ENCODE peak calls at places on chromosome X, in eight cellular contexts. One of them, this sample, is unnamed.

GRCh38 chrX:56763556-56764152 is 34.6 kb downstream of the NBDY start:
- DNase-seq in GM12892: no peak
- DNase-seq in neural progenitor cell: peak; percentile 67
- DNase-seq in GM06990: peak; percentile 72
- DNase-seq in fibroblast of gingiva: no peak
- DNase-seq in OCI-LY7: no peak
- DNase-seq in RKO: peak; percentile 79
- DNase-seq in cardiac fibroblast: no peak
- DNase-seq in this sample: no peak

GRCh38 chrX:38484607-38485498 is 76.5 kb upstream of the TSPAN7 start:
- DNase-seq in cardiac fibroblast: no peak
- DNase-seq in neural progenitor cell: no peak
- DNase-seq in RKO: no peak
- DNase-seq in GM06990: no peak
- DNase-seq in OCI-LY7: no peak
- DNase-seq in fibroblast of gingiva: no peak
- DNase-seq in GM12892: no peak
- DNase-seq in this sample: no peak

GRCh38 chrX:113741744-113742143 is 842.1 kb upstream of the HTR2C start:
- DNase-seq in cardiac fibroblast: peak; percentile 68
- DNase-seq in neural progenitor cell: peak; percentile 55
- DNase-seq in GM06990: no peak
- DNase-seq in fibroblast of gingiva: peak; percentile 60
- DNase-seq in GM12892: no peak
- DNase-seq in RKO: peak; percentile 6
- DNase-seq in OCI-LY7: peak; percentile 25
- DNase-seq in this sample: no peak

GRCh38 chrX:131752493-131753198 is 208.8 kb downstream of the OR13H1 start:
- DNase-seq in fibroblast of gingiva: no peak
- DNase-seq in neural progenitor cell: no peak
- DNase-seq in OCI-LY7: no peak
- DNase-seq in GM06990: peak; percentile 64
- DNase-seq in cardiac fibroblast: no peak
- DNase-seq in GM12892: no peak
- DNase-seq in RKO: no peak
- DNase-seq in this sample: no peak

GRCh38 chrX:55201930-55202579 is 18.1 kb upstream of the PAGE5 start:
- DNase-seq in RKO: no peak
- DNase-seq in fibroblast of gingiva: peak; percentile 56
- DNase-seq in neural progenitor cell: no peak
- DNase-seq in OCI-LY7: no peak
- DNase-seq in GM06990: no peak
- DNase-seq in GM12892: no peak
- DNase-seq in cardiac fibroblast: peak; percentile 6
- DNase-seq in this sample: no peak

GRCh38 chrX:153645151-153645550 is 1.9 kb upstream of the DUSP9 start:
- DNase-seq in RKO: no peak
- DNase-seq in GM06990: no peak
- DNase-seq in fibroblast of gingiva: no peak
- DNase-seq in neural progenitor cell: no peak
- DNase-seq in cardiac fibroblast: no peak
- DNase-seq in GM12892: no peak
- DNase-seq in OCI-LY7: no peak
- DNase-seq in this sample: no peak

GRCh38 chrX:48971325-48972213 is at the start of gene KCND1:
- DNase-seq in neural progenitor cell: peak; percentile 59
- DNase-seq in GM12892: no peak
- DNase-seq in RKO: no peak
- DNase-seq in fibroblast of gingiva: peak; percentile 13
- DNase-seq in OCI-LY7: no peak
- DNase-seq in cardiac fibroblast: peak; percentile 79
- DNase-seq in GM06990: no peak
- DNase-seq in this sample: no peak

GRCh38 chrX:48996969-48997368 is 5.1 kb downstream of the GRIPAP1 start:
- DNase-seq in GM06990: no peak
- DNase-seq in OCI-LY7: no peak
- DNase-seq in neural progenitor cell: peak; percentile 51
- DNase-seq in RKO: no peak
- DNase-seq in fibroblast of gingiva: no peak
- DNase-seq in GM12892: no peak
- DNase-seq in cardiac fibroblast: no peak
- DNase-seq in this sample: no peak

GRCh38 chrX:55039471-55039870 is 8.7 kb upstream of the ALAS2 start:
- DNase-seq in neural progenitor cell: no peak
- DNase-seq in OCI-LY7: no peak
- DNase-seq in fibroblast of gingiva: peak; percentile 34
- DNase-seq in GM12892: no peak
- DNase-seq in GM06990: no peak
- DNase-seq in RKO: no peak
- DNase-seq in cardiac fibroblast: no peak
- DNase-seq in this sample: no peak

GRCh38 chrX:46327229-46328081 is 217.8 kb downstream of the ZNF674 start:
- DNase-seq in OCI-LY7: no peak
- DNase-seq in RKO: no peak
- DNase-seq in fibroblast of gingiva: peak; percentile 57
- DNase-seq in neural progenitor cell: peak; percentile 87
- DNase-seq in cardiac fibroblast: peak; percentile 69
- DNase-seq in GM06990: no peak
- DNase-seq in GM12892: no peak
- DNase-seq in this sample: no peak

GRCh38 chrX:45508459-45508858 is 307.8 kb upstream of the DIPK2B start:
- DNase-seq in neural progenitor cell: no peak
- DNase-seq in OCI-LY7: no peak
- DNase-seq in fibroblast of gingiva: peak; percentile 5
- DNase-seq in GM06990: no peak
- DNase-seq in RKO: peak; percentile 58
- DNase-seq in cardiac fibroblast: peak; percentile 37
- DNase-seq in GM12892: no peak
- DNase-seq in this sample: no peak

GRCh38 chrX:7996414-7996813 is 69.2 kb upstream of the PNPLA4 start:
- DNase-seq in RKO: peak; percentile 61
- DNase-seq in GM06990: no peak
- DNase-seq in fibroblast of gingiva: peak; percentile 1
- DNase-seq in OCI-LY7: peak; percentile 34
- DNase-seq in cardiac fibroblast: peak; percentile 51
- DNase-seq in neural progenitor cell: peak; percentile 46
- DNase-seq in GM12892: no peak
- DNase-seq in this sample: no peak

GRCh38 chrX:2497961-2498780 is 2.6 kb downstream of the DHRSX start:
- DNase-seq in GM12892: no peak
- DNase-seq in cardiac fibroblast: peak; percentile 42
- DNase-seq in GM06990: no peak
- DNase-seq in RKO: no peak
- DNase-seq in neural progenitor cell: no peak
- DNase-seq in OCI-LY7: no peak
- DNase-seq in fibroblast of gingiva: peak; percentile 62
- DNase-seq in this sample: no peak

GRCh38 chrX:102651968-102652744 is 873 bp downstream of the GPRASP1 start:
- DNase-seq in neural progenitor cell: peak; percentile 41
- DNase-seq in GM12892: no peak
- DNase-seq in RKO: no peak
- DNase-seq in GM06990: no peak
- DNase-seq in cardiac fibroblast: peak; percentile 60
- DNase-seq in OCI-LY7: no peak
- DNase-seq in fibroblast of gingiva: peak; percentile 39
- DNase-seq in this sample: no peak

GRCh38 chrX:64352084-64352483 is 43.2 kb downstream of the MTMR8 start:
- DNase-seq in neural progenitor cell: no peak
- DNase-seq in GM06990: no peak
- DNase-seq in RKO: no peak
- DNase-seq in GM12892: no peak
- DNase-seq in cardiac fibroblast: no peak
- DNase-seq in fibroblast of gingiva: no peak
- DNase-seq in OCI-LY7: no peak
- DNase-seq in this sample: no peak

GRCh38 chrX:19990225-19990518 is 689 bp downstream of the BCLAF3 start:
- DNase-seq in OCI-LY7: no peak
- DNase-seq in GM12892: no peak
- DNase-seq in fibroblast of gingiva: no peak
- DNase-seq in cardiac fibroblast: no peak
- DNase-seq in GM06990: no peak
- DNase-seq in RKO: peak; percentile 26
- DNase-seq in neural progenitor cell: no peak
- DNase-seq in this sample: no peak

GRCh38 chrX:44343412-44343942 is at the start of gene EFHC2:
- DNase-seq in neural progenitor cell: peak; percentile 46
- DNase-seq in cardiac fibroblast: peak; percentile 34
- DNase-seq in RKO: no peak
- DNase-seq in GM12892: no peak
- DNase-seq in fibroblast of gingiva: peak; percentile 30
- DNase-seq in OCI-LY7: no peak
- DNase-seq in GM06990: peak; percentile 1
- DNase-seq in this sample: no peak

GRCh38 chrX:69285881-69286545 is 120.8 kb upstream of the PJA1 start:
- DNase-seq in GM12892: peak; percentile 79
- DNase-seq in GM06990: peak; percentile 27
- DNase-seq in OCI-LY7: peak; percentile 49
- DNase-seq in cardiac fibroblast: peak; percentile 56
- DNase-seq in RKO: peak; percentile 19
- DNase-seq in fibroblast of gingiva: peak; percentile 2
- DNase-seq in neural progenitor cell: peak; percentile 82
- DNase-seq in this sample: peak; percentile 46

GRCh38 chrX:133640161-133641015 is 225.1 kb upstream of the GPC4 start:
- DNase-seq in cardiac fibroblast: no peak
- DNase-seq in GM12892: no peak
- DNase-seq in RKO: no peak
- DNase-seq in OCI-LY7: no peak
- DNase-seq in neural progenitor cell: peak; percentile 22
- DNase-seq in fibroblast of gingiva: no peak
- DNase-seq in GM06990: no peak
- DNase-seq in this sample: no peak

GRCh38 chrX:7083468-7084396 is 63.8 kb upstream of the STS start:
- DNase-seq in GM12892: peak; percentile 23
- DNase-seq in neural progenitor cell: no peak
- DNase-seq in cardiac fibroblast: peak; percentile 74
- DNase-seq in OCI-LY7: peak; percentile 90
- DNase-seq in fibroblast of gingiva: peak; percentile 71
- DNase-seq in GM06990: peak; percentile 80
- DNase-seq in RKO: peak; percentile 75
- DNase-seq in this sample: no peak

GRCh38 chrX:1679238-1679637 is 64.4 kb downstream of the ASMT start:
- DNase-seq in RKO: no peak
- DNase-seq in cardiac fibroblast: no peak
- DNase-seq in GM12892: no peak
- DNase-seq in fibroblast of gingiva: no peak
- DNase-seq in OCI-LY7: no peak
- DNase-seq in neural progenitor cell: no peak
- DNase-seq in GM06990: no peak
- DNase-seq in this sample: no peak

GRCh38 chrX:149504226-149504914 is 736 bp downstream of the IDS start:
- DNase-seq in fibroblast of gingiva: no peak
- DNase-seq in GM12892: peak; percentile 36
- DNase-seq in GM06990: peak; percentile 62
- DNase-seq in cardiac fibroblast: no peak
- DNase-seq in neural progenitor cell: peak; percentile 27
- DNase-seq in OCI-LY7: peak; percentile 85
- DNase-seq in RKO: peak; percentile 32
- DNase-seq in this sample: no peak

GRCh38 chrX:1537031-1537715 is at the start of gene P2RY8:
- DNase-seq in fibroblast of gingiva: no peak
- DNase-seq in cardiac fibroblast: peak; percentile 28
- DNase-seq in GM06990: peak; percentile 85
- DNase-seq in GM12892: peak; percentile 51
- DNase-seq in OCI-LY7: peak; percentile 91
- DNase-seq in RKO: peak; percentile 54
- DNase-seq in neural progenitor cell: no peak
- DNase-seq in this sample: no peak

GRCh38 chrX:42597481-42597880 is 180.5 kb downstream of the PPP1R2C start:
- DNase-seq in OCI-LY7: no peak
- DNase-seq in fibroblast of gingiva: no peak
- DNase-seq in GM06990: no peak
- DNase-seq in GM12892: no peak
- DNase-seq in RKO: no peak
- DNase-seq in cardiac fibroblast: no peak
- DNase-seq in neural progenitor cell: peak; percentile 68
- DNase-seq in this sample: no peak

GRCh38 chrX:149462849-149463248 is 42.3 kb downstream of the IDS start:
- DNase-seq in GM06990: no peak
- DNase-seq in cardiac fibroblast: peak; percentile 67
- DNase-seq in RKO: no peak
- DNase-seq in GM12892: no peak
- DNase-seq in neural progenitor cell: no peak
- DNase-seq in fibroblast of gingiva: peak; percentile 68
- DNase-seq in OCI-LY7: no peak
- DNase-seq in this sample: no peak

GRCh38 chrX:69123481-69123880 is 41.8 kb downstream of the PJA1 start:
- DNase-seq in GM06990: no peak
- DNase-seq in neural progenitor cell: no peak
- DNase-seq in fibroblast of gingiva: no peak
- DNase-seq in RKO: no peak
- DNase-seq in GM12892: no peak
- DNase-seq in OCI-LY7: no peak
- DNase-seq in cardiac fibroblast: no peak
- DNase-seq in this sample: no peak

GRCh38 chrX:118240359-118240758 is 105.5 kb upstream of the WDR44 start:
- DNase-seq in OCI-LY7: no peak
- DNase-seq in GM12892: no peak
- DNase-seq in fibroblast of gingiva: peak; percentile 71
- DNase-seq in GM06990: no peak
- DNase-seq in cardiac fibroblast: peak; percentile 72
- DNase-seq in RKO: no peak
- DNase-seq in neural progenitor cell: no peak
- DNase-seq in this sample: no peak

GRCh38 chrX:36867143-36867542 is 141.0 kb upstream of the FAM47C start:
- DNase-seq in fibroblast of gingiva: peak; percentile 0
- DNase-seq in OCI-LY7: peak; percentile 16
- DNase-seq in cardiac fibroblast: peak; percentile 15
- DNase-seq in GM12892: no peak
- DNase-seq in neural progenitor cell: peak; percentile 46
- DNase-seq in RKO: peak; percentile 52
- DNase-seq in GM06990: no peak
- DNase-seq in this sample: no peak

GRCh38 chrX:137428777-137429564 is 137.0 kb upstream of the ZIC3 start:
- DNase-seq in GM12892: no peak
- DNase-seq in GM06990: no peak
- DNase-seq in neural progenitor cell: peak; percentile 64
- DNase-seq in OCI-LY7: no peak
- DNase-seq in RKO: no peak
- DNase-seq in cardiac fibroblast: no peak
- DNase-seq in fibroblast of gingiva: no peak
- DNase-seq in this sample: no peak

GRCh38 chrX:133435544-133436124 is 20.3 kb upstream of the GPC4 start:
- DNase-seq in OCI-LY7: no peak
- DNase-seq in RKO: no peak
- DNase-seq in fibroblast of gingiva: no peak
- DNase-seq in cardiac fibroblast: no peak
- DNase-seq in neural progenitor cell: peak; percentile 37
- DNase-seq in GM12892: no peak
- DNase-seq in GM06990: no peak
- DNase-seq in this sample: no peak

This sample was measured in D721Med.